ENCODE peak calls at places on chromosome 14, in four cellular contexts. One of them, this sample, is unnamed.

GRCh38 chr14:84646791-84647500 is 883.0 kb upstream of the FLRT2 start:
- DNase-seq in GM12878: no peak
- DNase-seq in HL-60: no peak
- DNase-seq in K562: no peak
- DNase-seq in this sample: no peak

GRCh38 chr14:104602933-104603325 is 1.6 kb downstream of the TMEM179 start:
- DNase-seq in GM12878: no peak
- DNase-seq in HL-60: no peak
- DNase-seq in K562: no peak
- DNase-seq in this sample: no peak

GRCh38 chr14:75229923-75230792 is 48.5 kb upstream of the FOS start:
- DNase-seq in GM12878: peak
- DNase-seq in HL-60: peak
- DNase-seq in K562: peak
- DNase-seq in this sample: no peak

GRCh38 chr14:103628684-103629502 is at the start of gene KLC1:
- DNase-seq in GM12878: no peak
- DNase-seq in HL-60: peak
- DNase-seq in K562: peak
- DNase-seq in this sample: peak

GRCh38 chr14:68535404-68536024 is 257.4 kb downstream of the ZFP36L1 start:
- DNase-seq in GM12878: no peak
- DNase-seq in HL-60: no peak
- DNase-seq in K562: no peak
- DNase-seq in this sample: no peak

GRCh38 chr14:100440207-100440631 is 117.1 kb downstream of the SLC25A47 start:
- DNase-seq in GM12878: no peak
- DNase-seq in HL-60: peak
- DNase-seq in K562: peak
- DNase-seq in this sample: no peak

GRCh38 chr14:92462568-92462967 is 51.0 kb upstream of the RIN3 start:
- DNase-seq in GM12878: no peak
- DNase-seq in HL-60: no peak
- DNase-seq in K562: no peak
- DNase-seq in this sample: no peak

GRCh38 chr14:102945346-102946130 is 23.1 kb downstream of the AMN start:
- DNase-seq in GM12878: no peak
- DNase-seq in HL-60: no peak
- DNase-seq in K562: no peak
- DNase-seq in this sample: no peak

GRCh38 chr14:73744175-73744867 is 30.1 kb upstream of the PNMA1 start:
- DNase-seq in GM12878: no peak
- DNase-seq in HL-60: no peak
- DNase-seq in K562: no peak
- DNase-seq in this sample: no peak

GRCh38 chr14:58096731-58097130 is 55.3 kb downstream of the ARMH4 start:
- DNase-seq in GM12878: no peak
- DNase-seq in HL-60: no peak
- DNase-seq in K562: no peak
- DNase-seq in this sample: no peak

GRCh38 chr14:34920339-34920738 is 45.2 kb upstream of the BAZ1A start:
- DNase-seq in GM12878: no peak
- DNase-seq in HL-60: no peak
- DNase-seq in K562: no peak
- DNase-seq in this sample: no peak

GRCh38 chr14:28785096-28785952 is 18.7 kb downstream of the FOXG1 start:
- DNase-seq in GM12878: no peak
- DNase-seq in HL-60: no peak
- DNase-seq in K562: no peak
- DNase-seq in this sample: peak

GRCh38 chr14:92863281-92863680 is 59.7 kb upstream of the CHGA start:
- DNase-seq in GM12878: no peak
- DNase-seq in HL-60: no peak
- DNase-seq in K562: no peak
- DNase-seq in this sample: no peak

GRCh38 chr14:23154876-23155587 is 28.4 kb downstream of the SLC7A8 start:
- DNase-seq in GM12878: no peak
- DNase-seq in HL-60: no peak
- DNase-seq in K562: peak
- DNase-seq in this sample: no peak

GRCh38 chr14:61466249-61466904 is 145.0 kb downstream of the PRKCH start:
- DNase-seq in GM12878: no peak
- DNase-seq in HL-60: no peak
- DNase-seq in K562: no peak
- DNase-seq in this sample: no peak

GRCh38 chr14:104886690-104887622 is 21.9 kb downstream of the CEP170B start:
- DNase-seq in GM12878: no peak
- DNase-seq in HL-60: no peak
- DNase-seq in K562: no peak
- DNase-seq in this sample: no peak

GRCh38 chr14:68144051-68144681 is 324.6 kb downstream of the RAD51B start:
- DNase-seq in GM12878: no peak
- DNase-seq in HL-60: no peak
- DNase-seq in K562: no peak
- DNase-seq in this sample: no peak

GRCh38 chr14:62209287-62209899 is 447.2 kb downstream of the SNAPC1 start:
- DNase-seq in GM12878: no peak
- DNase-seq in HL-60: no peak
- DNase-seq in K562: no peak
- DNase-seq in this sample: no peak

GRCh38 chr14:85241022-85241880 is 288.7 kb upstream of the FLRT2 start:
- DNase-seq in GM12878: no peak
- DNase-seq in HL-60: no peak
- DNase-seq in K562: no peak
- DNase-seq in this sample: no peak

GRCh38 chr14:23095196-23096108 is at the start of gene C14orf119:
- DNase-seq in GM12878: peak
- DNase-seq in HL-60: peak
- DNase-seq in K562: peak
- DNase-seq in this sample: peak

GRCh38 chr14:92704821-92705220 is 43.6 kb downstream of the LGMN start:
- DNase-seq in GM12878: no peak
- DNase-seq in HL-60: no peak
- DNase-seq in K562: no peak
- DNase-seq in this sample: no peak

GRCh38 chr14:21866479-21866878 is 192.9 kb upstream of the OR4E1 start:
- DNase-seq in GM12878: no peak
- DNase-seq in HL-60: no peak
- DNase-seq in K562: no peak
- DNase-seq in this sample: no peak

GRCh38 chr14:53002576-53002975 is 51.7 kb upstream of the FERMT2 start:
- DNase-seq in GM12878: no peak
- DNase-seq in HL-60: no peak
- DNase-seq in K562: peak
- DNase-seq in this sample: no peak

GRCh38 chr14:101120636-101121398 is 217.3 kb upstream of the RTL1 start:
- DNase-seq in GM12878: no peak
- DNase-seq in HL-60: peak
- DNase-seq in K562: no peak
- DNase-seq in this sample: no peak

GRCh38 chr14:102202944-102203343 is 63.2 kb downstream of the WDR20 start:
- DNase-seq in GM12878: no peak
- DNase-seq in HL-60: peak
- DNase-seq in K562: no peak
- DNase-seq in this sample: no peak

GRCh38 chr14:102717211-102717610 is 60.0 kb upstream of the TRAF3 start:
- DNase-seq in GM12878: no peak
- DNase-seq in HL-60: peak
- DNase-seq in K562: no peak
- DNase-seq in this sample: no peak

GRCh38 chr14:34354556-34354955 is 107.5 kb downstream of the SPTSSA start:
- DNase-seq in GM12878: no peak
- DNase-seq in HL-60: no peak
- DNase-seq in K562: no peak
- DNase-seq in this sample: no peak

GRCh38 chr14:92658160-92658559 is 90.3 kb downstream of the LGMN start:
- DNase-seq in GM12878: no peak
- DNase-seq in HL-60: peak
- DNase-seq in K562: no peak
- DNase-seq in this sample: no peak

GRCh38 chr14:68939893-68940613 is 39.0 kb downstream of the ACTN1 start:
- DNase-seq in GM12878: no peak
- DNase-seq in HL-60: no peak
- DNase-seq in K562: no peak
- DNase-seq in this sample: no peak

GRCh38 chr14:101475468-101476257 is 85.6 kb upstream of the DIO3 start:
- DNase-seq in GM12878: no peak
- DNase-seq in HL-60: no peak
- DNase-seq in K562: no peak
- DNase-seq in this sample: no peak

GRCh38 chr14:73764406-73764805 is 50.2 kb upstream of the PNMA1 start:
- DNase-seq in GM12878: no peak
- DNase-seq in HL-60: no peak
- DNase-seq in K562: no peak
- DNase-seq in this sample: no peak

GRCh38 chr14:52596861-52597260 is 44.2 kb downstream of the GPR137C start:
- DNase-seq in GM12878: no peak
- DNase-seq in HL-60: no peak
- DNase-seq in K562: no peak
- DNase-seq in this sample: no peak

GRCh38 chr14:29671034-29671433 is 256.6 kb downstream of the PRKD1 start:
- DNase-seq in GM12878: no peak
- DNase-seq in HL-60: no peak
- DNase-seq in K562: no peak
- DNase-seq in this sample: no peak

GRCh38 chr14:34018125-34018524 is 67.3 kb upstream of the EGLN3 start:
- DNase-seq in GM12878: no peak
- DNase-seq in HL-60: no peak
- DNase-seq in K562: no peak
- DNase-seq in this sample: no peak

GRCh38 chr14:36505892-36506731 is 13.9 kb downstream of the NKX2-1 start:
- DNase-seq in GM12878: no peak
- DNase-seq in HL-60: no peak
- DNase-seq in K562: no peak
- DNase-seq in this sample: no peak

GRCh38 chr14:42687421-42687820 is 1080.7 kb downstream of the LRFN5 start:
- DNase-seq in GM12878: no peak
- DNase-seq in HL-60: no peak
- DNase-seq in K562: no peak
- DNase-seq in this sample: no peak

GRCh38 chr14:89378119-89378518 is 38.9 kb downstream of the FOXN3 start:
- DNase-seq in GM12878: no peak
- DNase-seq in HL-60: no peak
- DNase-seq in K562: no peak
- DNase-seq in this sample: no peak

GRCh38 chr14:105529506-105530445 is 3.4 kb downstream of the TMEM121 start:
- DNase-seq in GM12878: no peak
- DNase-seq in HL-60: no peak
- DNase-seq in K562: peak
- DNase-seq in this sample: no peak

GRCh38 chr14:76497550-76498484 is 121.9 kb downstream of the ESRRB start:
- DNase-seq in GM12878: no peak
- DNase-seq in HL-60: no peak
- DNase-seq in K562: peak
- DNase-seq in this sample: peak
- TF ChIP-seq SPI1 in GM12878: no peak
- TF ChIP-seq SPI1 in HL-60: no peak
- TF ChIP-seq SPI1 in K562: no peak
- TF ChIP-seq SPI1 in this sample: no peak

DNA sequence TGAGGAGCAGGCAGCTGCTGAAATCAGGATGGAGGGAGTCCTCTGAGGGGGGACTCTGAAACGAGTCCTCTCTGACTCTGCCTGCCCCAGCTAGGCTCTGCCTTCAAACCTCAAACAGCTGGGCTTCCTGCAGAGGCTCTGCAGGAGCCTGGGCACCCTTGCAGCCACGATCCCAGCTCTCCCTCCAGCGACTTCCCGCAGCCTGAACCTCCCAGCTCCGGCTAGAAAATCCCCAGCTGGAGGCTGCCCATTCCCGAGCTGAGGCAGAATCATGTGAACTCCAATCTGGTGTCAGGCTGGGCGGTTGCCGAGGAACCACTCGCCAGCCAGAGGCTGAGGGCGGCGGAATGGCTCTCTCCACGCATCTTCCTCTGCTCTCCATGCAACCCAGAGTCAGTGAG is at the start of gene GPR68:
- DNase-seq in GM12878: no peak
- DNase-seq in HL-60: peak
- DNase-seq in K562: no peak
- DNase-seq in this sample: no peak
- TF ChIP-seq SPI1 in GM12878: no peak
- TF ChIP-seq SPI1 in HL-60: no peak
- TF ChIP-seq SPI1 in K562: no peak
- TF ChIP-seq SPI1 in this sample: no peak

DNA sequence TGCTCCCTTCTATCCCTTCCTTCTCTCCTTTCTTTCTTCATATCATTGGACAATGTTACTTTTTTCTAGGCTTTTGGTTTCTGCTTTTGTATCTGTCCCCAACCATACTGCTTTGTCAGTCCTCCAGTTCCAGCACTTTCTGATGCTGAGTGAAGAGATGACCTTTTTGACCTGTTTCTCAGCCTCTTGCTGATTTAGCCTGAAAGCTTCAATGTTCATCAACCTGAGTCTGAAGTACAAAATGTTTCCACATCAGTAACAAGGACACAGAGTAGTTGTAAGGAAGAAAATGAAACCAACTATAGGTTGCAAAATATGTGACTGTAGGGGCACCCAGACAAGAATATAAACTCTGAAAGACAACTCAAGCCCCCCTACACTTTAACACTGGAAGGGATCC is 25.2 kb upstream of the AKAP6 start:
- DNase-seq in GM12878: no peak
- DNase-seq in HL-60: no peak
- DNase-seq in K562: no peak
- DNase-seq in this sample: no peak
- TF ChIP-seq SPI1 in GM12878: no peak
- TF ChIP-seq SPI1 in HL-60: no peak
- TF ChIP-seq SPI1 in K562: no peak
- TF ChIP-seq SPI1 in this sample: no peak

GRCh38 chr14:64035143-64035542 is 182.3 kb downstream of the SYNE2 start:
- DNase-seq in GM12878: no peak
- DNase-seq in HL-60: no peak
- DNase-seq in K562: no peak
- DNase-seq in this sample: no peak
- TF ChIP-seq SPI1 in GM12878: no peak
- TF ChIP-seq SPI1 in HL-60: no peak
- TF ChIP-seq SPI1 in K562: no peak
- TF ChIP-seq SPI1 in this sample: no peak

GRCh38 chr14:24911324-24912095 is 138.4 kb downstream of the STXBP6 start:
- DNase-seq in GM12878: peak
- DNase-seq in HL-60: peak
- DNase-seq in K562: no peak
- DNase-seq in this sample: no peak
- TF ChIP-seq SPI1 in GM12878: no peak
- TF ChIP-seq SPI1 in HL-60: no peak
- TF ChIP-seq SPI1 in K562: no peak
- TF ChIP-seq SPI1 in this sample: no peak

GRCh38 chr14:66662374-66662773 is 154.4 kb downstream of the GPHN start:
- DNase-seq in GM12878: no peak
- DNase-seq in HL-60: no peak
- DNase-seq in K562: no peak
- DNase-seq in this sample: no peak

GRCh38 chr14:66652736-66653135 is 144.8 kb downstream of the GPHN start:
- DNase-seq in GM12878: no peak
- DNase-seq in HL-60: no peak
- DNase-seq in K562: no peak
- DNase-seq in this sample: no peak

GRCh38 chr14:66657780-66658179 is 149.8 kb downstream of the GPHN start:
- DNase-seq in GM12878: no peak
- DNase-seq in HL-60: no peak
- DNase-seq in K562: no peak
- DNase-seq in this sample: no peak
- TF ChIP-seq SPI1 in GM12878: no peak
- TF ChIP-seq SPI1 in HL-60: no peak
- TF ChIP-seq SPI1 in K562: no peak
- TF ChIP-seq SPI1 in this sample: no peak

GRCh38 chr14:54798465-54799124 is 104.0 kb downstream of the GCH1 start:
- DNase-seq in GM12878: no peak
- DNase-seq in HL-60: no peak
- DNase-seq in K562: no peak
- DNase-seq in this sample: no peak
- TF ChIP-seq SPI1 in GM12878: no peak
- TF ChIP-seq SPI1 in HL-60: no peak
- TF ChIP-seq SPI1 in K562: no peak
- TF ChIP-seq SPI1 in this sample: no peak